ENCODE peak calls at places on chromosomes 1 and 21, in five cellular contexts. One of them, this sample, is unnamed.

GRCh38 chr1:15669864-15670263 is 14.3 kb upstream of the PLEKHM2 start:
- DNase-seq in non-pigmented ciliary epithelial cell: no peak
- DNase-seq in T-cell: no peak
- DNase-seq in endothelial cell: no peak
- DNase-seq in cardiac muscle cell: no peak
- DNase-seq in this sample: no peak

GRCh38 chr21:28100366-28100765 is 892.3 kb downstream of the LTN1 start:
- DNase-seq in non-pigmented ciliary epithelial cell: no peak
- DNase-seq in T-cell: no peak
- DNase-seq in endothelial cell: no peak
- DNase-seq in cardiac muscle cell: no peak
- DNase-seq in this sample: no peak

GRCh38 chr1:198156745-198157240 is at the start of gene NEK7:
- DNase-seq in non-pigmented ciliary epithelial cell: no peak
- DNase-seq in T-cell: peak; percentile 43
- DNase-seq in endothelial cell: peak; percentile 80
- DNase-seq in cardiac muscle cell: peak; percentile 89
- DNase-seq in this sample: peak; percentile 83

GRCh38 chr1:103514920-103515503 is 10.5 kb upstream of the RNPC3 start:
- DNase-seq in non-pigmented ciliary epithelial cell: no peak
- DNase-seq in T-cell: no peak
- DNase-seq in endothelial cell: peak; percentile 8
- DNase-seq in cardiac muscle cell: peak; percentile 40
- DNase-seq in this sample: no peak

GRCh38 chr1:165355977-165356811 is at the start of gene LMX1A:
- DNase-seq in non-pigmented ciliary epithelial cell: no peak
- DNase-seq in T-cell: no peak
- DNase-seq in endothelial cell: peak; percentile 32
- DNase-seq in cardiac muscle cell: no peak
- DNase-seq in this sample: peak; percentile 48

GRCh38 chr1:94122201-94122970 is 1.4 kb upstream of the ABCA4 start:
- DNase-seq in non-pigmented ciliary epithelial cell: peak; percentile 78
- DNase-seq in T-cell: no peak
- DNase-seq in endothelial cell: no peak
- DNase-seq in cardiac muscle cell: no peak
- DNase-seq in this sample: no peak

GRCh38 chr21:26099610-26100219 is 70.9 kb downstream of the APP start:
- DNase-seq in non-pigmented ciliary epithelial cell: no peak
- DNase-seq in T-cell: no peak
- DNase-seq in endothelial cell: no peak
- DNase-seq in cardiac muscle cell: no peak
- DNase-seq in this sample: no peak

GRCh38 chr21:16573581-16573980 is 843.8 kb downstream of the USP25 start:
- DNase-seq in non-pigmented ciliary epithelial cell: no peak
- DNase-seq in T-cell: no peak
- DNase-seq in endothelial cell: no peak
- DNase-seq in cardiac muscle cell: no peak
- DNase-seq in this sample: no peak